ENCODE peak calls at places on chromosomes 11 and 22, in six cellular contexts. One of them, this sample, is unnamed.

GRCh38 chr11:125950696-125951645 is 5.1 kb downstream of the VSIG10L2 start:
- DNase-seq in Calu3: no peak
- DNase-seq in GM10248: no peak
- DNase-seq in upper lobe of right lung: no peak
- DNase-seq in osteocyte: peak
- DNase-seq in Peyer's patch: no peak
- DNase-seq in this sample: no peak

GRCh38 chr22:23113847-23114720 is 27.7 kb downstream of the RSPH14 start:
- DNase-seq in Calu3: no peak
- DNase-seq in GM10248: no peak
- DNase-seq in Peyer's patch: no peak
- DNase-seq in upper lobe of right lung: no peak
- DNase-seq in osteocyte: no peak
- DNase-seq in this sample: no peak

GRCh38 chr11:62138630-62139425 is 15.0 kb downstream of the INCENP start:
- DNase-seq in GM10248: no peak
- DNase-seq in upper lobe of right lung: no peak
- DNase-seq in Calu3: no peak
- DNase-seq in Peyer's patch: peak
- DNase-seq in osteocyte: peak
- DNase-seq in this sample: no peak

GRCh38 chr11:106827687-106828086 is 190.6 kb downstream of the GUCY1A2 start:
- DNase-seq in Peyer's patch: peak
- DNase-seq in GM10248: no peak
- DNase-seq in Calu3: no peak
- DNase-seq in osteocyte: no peak
- DNase-seq in upper lobe of right lung: peak
- DNase-seq in this sample: no peak

GRCh38 chr11:92322225-92322624 is 97.6 kb downstream of the FAT3 start:
- DNase-seq in upper lobe of right lung: no peak
- DNase-seq in Peyer's patch: no peak
- DNase-seq in GM10248: no peak
- DNase-seq in osteocyte: no peak
- DNase-seq in Calu3: no peak
- DNase-seq in this sample: no peak

GRCh38 chr11:35045219-35045819 is 93.7 kb upstream of the CD44 start:
- DNase-seq in upper lobe of right lung: no peak
- DNase-seq in Peyer's patch: peak
- DNase-seq in osteocyte: no peak
- DNase-seq in GM10248: no peak
- DNase-seq in Calu3: no peak
- DNase-seq in this sample: no peak

GRCh38 chr11:1126935-1127663 is 30.7 kb upstream of the MUC5AC start:
- DNase-seq in osteocyte: no peak
- DNase-seq in upper lobe of right lung: peak
- DNase-seq in Peyer's patch: peak
- DNase-seq in GM10248: no peak
- DNase-seq in Calu3: no peak
- DNase-seq in this sample: no peak

GRCh38 chr11:102214623-102215022 is 102.7 kb upstream of the BIRC3 start:
- DNase-seq in GM10248: no peak
- DNase-seq in Peyer's patch: no peak
- DNase-seq in upper lobe of right lung: no peak
- DNase-seq in osteocyte: no peak
- DNase-seq in Calu3: no peak
- DNase-seq in this sample: no peak

GRCh38 chr22:49295851-49296560 is 531.7 kb downstream of the BRD1 start:
- DNase-seq in osteocyte: peak
- DNase-seq in GM10248: no peak
- DNase-seq in Peyer's patch: no peak
- DNase-seq in Calu3: no peak
- DNase-seq in upper lobe of right lung: peak
- DNase-seq in this sample: no peak

GRCh38 chr11:84790849-84791427 is 836.2 kb downstream of the DLG2 start:
- DNase-seq in Peyer's patch: no peak
- DNase-seq in osteocyte: no peak
- DNase-seq in Calu3: no peak
- DNase-seq in upper lobe of right lung: no peak
- DNase-seq in GM10248: no peak
- DNase-seq in this sample: no peak

GRCh38 chr11:92131289-92131890 is 93.2 kb upstream of the FAT3 start:
- DNase-seq in GM10248: no peak
- DNase-seq in osteocyte: no peak
- DNase-seq in upper lobe of right lung: no peak
- DNase-seq in Calu3: no peak
- DNase-seq in Peyer's patch: no peak
- DNase-seq in this sample: no peak

GRCh38 chr11:103582351-103582909 is 454.0 kb upstream of the DDI1 start:
- DNase-seq in GM10248: no peak
- DNase-seq in Calu3: no peak
- DNase-seq in osteocyte: no peak
- DNase-seq in Peyer's patch: no peak
- DNase-seq in upper lobe of right lung: no peak
- DNase-seq in this sample: no peak

GRCh38 chr22:50161508-50162390 is 8.8 kb upstream of the PANX2 start:
- DNase-seq in GM10248: no peak
- DNase-seq in upper lobe of right lung: no peak
- DNase-seq in osteocyte: no peak
- DNase-seq in Peyer's patch: no peak
- DNase-seq in Calu3: no peak
- DNase-seq in this sample: no peak

GRCh38 chr11:280762-281485 is 2.7 kb downstream of the NLRP6 start:
- DNase-seq in Peyer's patch: peak
- DNase-seq in GM10248: no peak
- DNase-seq in upper lobe of right lung: peak
- DNase-seq in Calu3: no peak
- DNase-seq in osteocyte: no peak
- DNase-seq in this sample: no peak

GRCh38 chr11:61948505-61948904 is 1.6 kb upstream of the BEST1 start:
- DNase-seq in upper lobe of right lung: no peak
- DNase-seq in GM10248: no peak
- DNase-seq in Peyer's patch: no peak
- DNase-seq in Calu3: no peak
- DNase-seq in osteocyte: peak
- DNase-seq in this sample: no peak

GRCh38 chr11:118533769-118534729 is 3.1 kb downstream of the TMEM25 start:
- DNase-seq in osteocyte: no peak
- DNase-seq in Calu3: no peak
- DNase-seq in Peyer's patch: peak
- DNase-seq in GM10248: no peak
- DNase-seq in upper lobe of right lung: no peak
- DNase-seq in this sample: no peak

GRCh38 chr22:28714043-28714442 is 27.6 kb downstream of the CHEK2 start:
- DNase-seq in upper lobe of right lung: no peak
- DNase-seq in osteocyte: no peak
- DNase-seq in Peyer's patch: no peak
- DNase-seq in Calu3: no peak
- DNase-seq in GM10248: no peak
- DNase-seq in this sample: no peak

GRCh38 chr11:17412488-17413180 is 24.2 kb upstream of the KCNJ11 start:
- DNase-seq in upper lobe of right lung: no peak
- DNase-seq in osteocyte: no peak
- DNase-seq in Calu3: no peak
- DNase-seq in GM10248: no peak
- DNase-seq in Peyer's patch: no peak
- DNase-seq in this sample: no peak

GRCh38 chr22:38706101-38706884 is 549 bp downstream of the GTPBP1 start:
- DNase-seq in osteocyte: no peak
- DNase-seq in GM10248: no peak
- DNase-seq in upper lobe of right lung: peak
- DNase-seq in Peyer's patch: peak
- DNase-seq in Calu3: peak
- DNase-seq in this sample: no peak

GRCh38 chr11:1057806-1058205 is 16.9 kb upstream of the MUC2 start:
- DNase-seq in Peyer's patch: peak
- DNase-seq in osteocyte: no peak
- DNase-seq in Calu3: no peak
- DNase-seq in GM10248: no peak
- DNase-seq in upper lobe of right lung: peak
- DNase-seq in this sample: no peak

GRCh38 chr22:41479671-41480396 is 10.9 kb downstream of the ACO2 start:
- DNase-seq in GM10248: no peak
- DNase-seq in upper lobe of right lung: no peak
- DNase-seq in Peyer's patch: no peak
- DNase-seq in Calu3: no peak
- DNase-seq in osteocyte: no peak
- DNase-seq in this sample: no peak

GRCh38 chr11:58574851-58575250 is 805 bp downstream of the LPXN start:
- DNase-seq in Peyer's patch: no peak
- DNase-seq in Calu3: no peak
- DNase-seq in upper lobe of right lung: no peak
- DNase-seq in GM10248: no peak
- DNase-seq in osteocyte: no peak
- DNase-seq in this sample: no peak

GRCh38 chr11:114059984-114060401 is 482 bp downstream of the ZBTB16 start:
- DNase-seq in Calu3: no peak
- DNase-seq in Peyer's patch: peak
- DNase-seq in upper lobe of right lung: no peak
- DNase-seq in osteocyte: no peak
- DNase-seq in GM10248: no peak
- DNase-seq in this sample: peak

GRCh38 chr11:60982184-60982583 is 10.7 kb downstream of the CD6 start:
- DNase-seq in upper lobe of right lung: no peak
- DNase-seq in GM10248: no peak
- DNase-seq in Calu3: no peak
- DNase-seq in osteocyte: no peak
- DNase-seq in Peyer's patch: peak
- DNase-seq in this sample: no peak

GRCh38 chr11:35886759-35887158 is 57.1 kb upstream of the LDLRAD3 start:
- DNase-seq in upper lobe of right lung: no peak
- DNase-seq in osteocyte: no peak
- DNase-seq in Peyer's patch: no peak
- DNase-seq in Calu3: no peak
- DNase-seq in GM10248: no peak
- DNase-seq in this sample: no peak

GRCh38 chr11:34564406-34564805 is 50.8 kb upstream of the ELF5 start:
- DNase-seq in GM10248: no peak
- DNase-seq in osteocyte: no peak
- DNase-seq in Calu3: peak
- DNase-seq in upper lobe of right lung: no peak
- DNase-seq in Peyer's patch: no peak
- DNase-seq in this sample: no peak

GRCh38 chr11:102010776-102011500 is 36.3 kb upstream of the CFAP300 start:
- DNase-seq in Peyer's patch: peak
- DNase-seq in osteocyte: peak
- DNase-seq in Calu3: peak
- DNase-seq in upper lobe of right lung: peak
- DNase-seq in GM10248: no peak
- DNase-seq in this sample: no peak

GRCh38 chr22:47846206-47846605 is 1083.8 kb downstream of the TBC1D22A start:
- DNase-seq in upper lobe of right lung: no peak
- DNase-seq in Peyer's patch: no peak
- DNase-seq in osteocyte: no peak
- DNase-seq in GM10248: no peak
- DNase-seq in Calu3: no peak
- DNase-seq in this sample: no peak

GRCh38 chr11:35618497-35619029 is 303 bp downstream of the FJX1 start:
- DNase-seq in Calu3: peak
- DNase-seq in osteocyte: peak
- DNase-seq in upper lobe of right lung: peak
- DNase-seq in GM10248: peak
- DNase-seq in Peyer's patch: no peak
- DNase-seq in this sample: peak

GRCh38 chr11:125587480-125587879 is 5.2 kb upstream of the STT3A start:
- DNase-seq in GM10248: no peak
- DNase-seq in Peyer's patch: no peak
- DNase-seq in Calu3: no peak
- DNase-seq in upper lobe of right lung: no peak
- DNase-seq in osteocyte: no peak
- DNase-seq in this sample: no peak

GRCh38 chr11:113014731-113015455 is 53.7 kb downstream of the NCAM1 start:
- DNase-seq in GM10248: no peak
- DNase-seq in osteocyte: no peak
- DNase-seq in upper lobe of right lung: no peak
- DNase-seq in Calu3: no peak
- DNase-seq in Peyer's patch: no peak
- DNase-seq in this sample: no peak

GRCh38 chr11:69881467-69882269 is 62.5 kb upstream of the FGF3 start:
- DNase-seq in osteocyte: no peak
- DNase-seq in GM10248: no peak
- DNase-seq in upper lobe of right lung: peak
- DNase-seq in Peyer's patch: no peak
- DNase-seq in Calu3: no peak
- DNase-seq in this sample: no peak
- TF ChIP-seq CTCF in osteocyte: peak
- TF ChIP-seq CTCF in GM10248: no peak
- TF ChIP-seq CTCF in upper lobe of right lung: no peak
- TF ChIP-seq CTCF in Peyer's patch: no peak
- TF ChIP-seq CTCF in Calu3: no peak
- TF ChIP-seq CTCF in this sample: no peak

GRCh38 chr11:37107415-37107814 is 509.4 kb upstream of the RAG2 start:
- DNase-seq in Peyer's patch: no peak
- DNase-seq in osteocyte: no peak
- DNase-seq in Calu3: no peak
- DNase-seq in GM10248: no peak
- DNase-seq in upper lobe of right lung: no peak
- DNase-seq in this sample: no peak
- TF ChIP-seq CTCF in Peyer's patch: no peak
- TF ChIP-seq CTCF in osteocyte: peak
- TF ChIP-seq CTCF in Calu3: no peak
- TF ChIP-seq CTCF in GM10248: no peak
- TF ChIP-seq CTCF in upper lobe of right lung: no peak
- TF ChIP-seq CTCF in this sample: no peak

GRCh38 chr11:77776455-77776854 is 44.1 kb downstream of the RSF1 start:
- DNase-seq in Peyer's patch: no peak
- DNase-seq in Calu3: no peak
- DNase-seq in GM10248: no peak
- DNase-seq in upper lobe of right lung: no peak
- DNase-seq in osteocyte: no peak
- DNase-seq in this sample: no peak
- TF ChIP-seq CTCF in Peyer's patch: peak
- TF ChIP-seq CTCF in Calu3: no peak
- TF ChIP-seq CTCF in GM10248: no peak
- TF ChIP-seq CTCF in upper lobe of right lung: peak
- TF ChIP-seq CTCF in osteocyte: peak
- TF ChIP-seq CTCF in this sample: no peak

GRCh38 chr11:47350315-47350714 is 2.2 kb downstream of the MYBPC3 start:
- DNase-seq in Peyer's patch: no peak
- DNase-seq in upper lobe of right lung: no peak
- DNase-seq in Calu3: no peak
- DNase-seq in GM10248: no peak
- DNase-seq in osteocyte: no peak
- DNase-seq in this sample: no peak

GRCh38 chr11:47347134-47347533 is 5.4 kb downstream of the MYBPC3 start:
- DNase-seq in Calu3: no peak
- DNase-seq in osteocyte: no peak
- DNase-seq in Peyer's patch: no peak
- DNase-seq in GM10248: no peak
- DNase-seq in upper lobe of right lung: no peak
- DNase-seq in this sample: no peak

GRCh38 chr11:47348131-47348802 is 4.2 kb downstream of the MYBPC3 start:
- DNase-seq in GM10248: no peak
- DNase-seq in osteocyte: no peak
- DNase-seq in upper lobe of right lung: no peak
- DNase-seq in Calu3: no peak
- DNase-seq in Peyer's patch: no peak
- DNase-seq in this sample: no peak

GRCh38 chr11:47349521-47350095 is 2.9 kb downstream of the MYBPC3 start:
- DNase-seq in upper lobe of right lung: no peak
- DNase-seq in GM10248: no peak
- DNase-seq in Calu3: no peak
- DNase-seq in osteocyte: no peak
- DNase-seq in Peyer's patch: no peak
- DNase-seq in this sample: no peak

GRCh38 chr11:47348859-47349258 is 3.6 kb downstream of the MYBPC3 start:
- DNase-seq in Peyer's patch: no peak
- DNase-seq in osteocyte: no peak
- DNase-seq in GM10248: no peak
- DNase-seq in Calu3: peak
- DNase-seq in upper lobe of right lung: no peak
- DNase-seq in this sample: peak
- TF ChIP-seq CTCF in Peyer's patch: peak
- TF ChIP-seq CTCF in osteocyte: peak
- TF ChIP-seq CTCF in GM10248: peak
- TF ChIP-seq CTCF in Calu3: no peak
- TF ChIP-seq CTCF in upper lobe of right lung: no peak
- TF ChIP-seq CTCF in this sample: peak